ENCODE peak calls at places on chromosomes 16 and 17, in seven cellular contexts. I, K, V, M, S, O and A are unnamed samples. For H3K4me1, the result is how much of the 10 kb centered on the place peaks cover.

GRCh38 chr17:7650509-7651096 is at the start of gene ATP1B2:
- DNase-seq in I (peak), K (peak), V (peak), M (peak), S (peak), O (no peak), A (peak)

GRCh38 chr17:66299721-66300120 is 2.7 kb upstream of the PRKCA start:
- DNase-seq in I (no peak), K (no peak), V (no peak), M (no peak), S (no peak), O (no peak), A (no peak)

GRCh38 chr17:74751210-74751529 is 2.7 kb downstream of the NHERF1 start:
- DNase-seq in I (no peak), K (no peak), V (no peak), M (no peak), S (no peak), O (no peak), A (no peak)

GRCh38 chr16:58732545-58733247 is 1.4 kb downstream of the GOT2 start:
- DNase-seq in I (no peak), K (no peak), V (no peak), M (no peak), S (no peak), O (peak), A (no peak)

GRCh38 chr16:51994597-51994996 is 552.3 kb downstream of the TOX3 start:
- DNase-seq in I (no peak), K (no peak), V (peak), M (peak), S (no peak), O (no peak), A (peak)

GRCh38 chr17:40795019-40795667 is 4.6 kb downstream of the KRT28 start:
- DNase-seq in I (no peak), K (no peak), V (no peak), M (no peak), S (no peak), O (no peak), A (no peak)

GRCh38 chr17:36527851-36528250 is 6.8 kb downstream of the MYO19 start:
- DNase-seq in I (no peak), K (no peak), V (no peak), M (no peak), S (no peak), O (no peak), A (no peak)

GRCh38 chr16:77424841-77425604 is 9.8 kb downstream of the ADAMTS18 start:
- DNase-seq in I (no peak), K (no peak), V (peak), M (no peak), S (no peak), O (no peak), A (no peak)

GRCh38 chr16:70778901-70779309 is 22.1 kb downstream of the VAC14 start:
- DNase-seq in I (peak), K (peak), V (peak), M (peak), S (peak), O (peak), A (peak)

GRCh38 chr17:35743911-35744328 is 9.1 kb downstream of the GAS2L2 start:
- DNase-seq in I (no peak), K (no peak), V (no peak), M (no peak), S (no peak), O (peak), A (peak)

GRCh38 chr17:73545109-73545508 is 99.1 kb downstream of the SDK2 start:
- DNase-seq in I (no peak), K (no peak), V (no peak), M (no peak), S (no peak), O (no peak), A (no peak)

GRCh38 chr16:53142823-53143568 is 88.2 kb downstream of the CHD9 start:
- DNase-seq in I (no peak), K (no peak), V (no peak), M (no peak), S (no peak), O (peak), A (no peak)

GRCh38 chr17:82212331-82213250 is at the start of gene CCDC57:
- DNase-seq in I (peak), K (peak), V (peak), M (peak), S (peak), O (peak), A (peak)

GRCh38 chr16:66605177-66605999 is 884 bp downstream of the CMTM3 start:
- DNase-seq in I (peak), K (no peak), V (peak), M (no peak), S (no peak), O (peak), A (peak)

GRCh38 chr17:48878920-48879898 is 13.4 kb upstream of the ATP5MC1 start:
- DNase-seq in I (peak), K (no peak), V (peak), M (peak), S (no peak), O (peak), A (peak)

GRCh38 chr16:54241525-54241924 is 45.1 kb downstream of the IRX3 start:
- DNase-seq in I (no peak), K (no peak), V (no peak), M (no peak), S (no peak), O (no peak), A (no peak)

GRCh38 chr17:46262271-46262670 is 32.7 kb upstream of the LRRC37A start:
- DNase-seq in I (no peak), K (no peak), V (no peak), M (no peak), S (no peak), O (no peak), A (no peak)

GRCh38 chr16:842061-842476 is 41.5 kb upstream of the GNG13 start:
- DNase-seq in I (no peak), K (no peak), V (no peak), M (peak), S (no peak), O (peak), A (no peak)

GRCh38 chr17:65064452-65065019 is 8.0 kb upstream of the GNA13 start:
- DNase-seq in I (peak), K (no peak), V (peak), M (no peak), S (no peak), O (peak), A (peak)

GRCh38 chr17:75845058-75845711 is 981 bp upstream of the UNC13D start:
- DNase-seq in I (peak), K (peak), V (peak), M (peak), S (peak), O (peak), A (peak)

GRCh38 chr17:74354123-74354522 is 7.5 kb downstream of the BTBD17 start:
- DNase-seq in I (peak), K (no peak), V (peak), M (no peak), S (no peak), O (no peak), A (peak)

GRCh38 chr17:72297326-72298115 is 176.7 kb downstream of the SOX9 start:
- DNase-seq in I (peak), K (peak), V (no peak), M (no peak), S (peak), O (peak), A (no peak)

GRCh38 chr16:79372504-79373184 is 227.9 kb downstream of the MAF start:
- DNase-seq in I (peak), K (no peak), V (no peak), M (no peak), S (no peak), O (no peak), A (no peak)

GRCh38 chr16:56737539-56737938 is 7.6 kb downstream of the NUP93 start:
- DNase-seq in I (no peak), K (no peak), V (no peak), M (no peak), S (no peak), O (no peak), A (no peak)

GRCh38 chr16:84979516-84979915 is 31.8 kb downstream of the ZDHHC7 start:
- DNase-seq in I (no peak), K (no peak), V (no peak), M (no peak), S (no peak), O (peak), A (no peak)

GRCh38 chr17:74177018-74177450 is 26.4 kb upstream of the RPL38 start:
- DNase-seq in I (no peak), K (no peak), V (no peak), M (no peak), S (no peak), O (peak), A (no peak)

GRCh38 chr16:72999541-73000019 is 48.3 kb downstream of the ZFHX3 start:
- DNase-seq in I (no peak), K (no peak), V (no peak), M (no peak), S (no peak), O (no peak), A (no peak)

GRCh38 chr17:1989135-1989534 is 36.0 kb downstream of the RTN4RL1 start:
- DNase-seq in I (peak), K (no peak), V (no peak), M (no peak), S (no peak), O (peak), A (no peak)

GRCh38 chr17:29628619-29629018 is 5.9 kb upstream of the CORO6 start:
- DNase-seq in I (no peak), K (no peak), V (no peak), M (no peak), S (no peak), O (no peak), A (peak)

GRCh38 chr17:36813357-36813756 is 123.9 kb upstream of the LHX1 start:
- DNase-seq in I (no peak), K (no peak), V (no peak), M (no peak), S (no peak), O (no peak), A (no peak)

GRCh38 chr17:65220732-65221131 is 83.6 kb downstream of the RGS9 start:
- DNase-seq in I (no peak), K (no peak), V (no peak), M (no peak), S (no peak), O (no peak), A (no peak)

GRCh38 chr16:65305588-65305987 is 183.7 kb upstream of the CDH11 start:
- DNase-seq in I (no peak), K (no peak), V (no peak), M (no peak), S (no peak), O (no peak), A (no peak)

GRCh38 chr16:69872888-69873287 is 78.2 kb upstream of the CLEC18A start:
- DNase-seq in I (no peak), K (no peak), V (no peak), M (no peak), S (no peak), O (no peak), A (peak)

GRCh38 chr17:57773557-57773956 is 28.5 kb upstream of the CCDC182 start:
- DNase-seq in I (no peak), K (no peak), V (no peak), M (no peak), S (no peak), O (no peak), A (no peak)
- TF ChIP-seq POLR2A in I (no peak), K (no peak), V (no peak), M (no peak), S (no peak), O (no peak), A (no peak)

GRCh38 chr16:11367483-11367906 is 22.2 kb downstream of the RMI2 start:
- DNase-seq in I (no peak), K (no peak), V (no peak), M (no peak), S (no peak), O (no peak), A (no peak)
- H3K27ac ChIP-seq in I (no peak), K (no peak), V (no peak), M (no peak), S (no peak), O (no peak), A (no peak)

DNA sequence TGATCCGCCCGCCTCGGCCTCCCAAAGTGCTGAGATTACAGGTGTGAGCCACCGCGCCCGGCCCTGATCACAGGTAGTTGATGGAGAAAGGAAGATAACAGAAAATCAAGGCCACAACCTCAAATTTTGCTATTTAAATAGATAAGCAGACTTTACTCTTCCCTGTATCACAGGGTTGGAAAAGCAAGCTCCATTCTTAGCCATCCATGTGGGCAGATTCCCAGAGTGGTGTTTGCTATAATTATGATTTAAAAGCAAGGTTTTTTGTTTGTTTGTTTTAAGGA is 44.4 kb downstream of the TUBD1 start:
- DNase-seq in I (no peak), K (no peak), V (no peak), M (peak), S (no peak), O (no peak), A (no peak)
- H3K4me1 ChIP-seq in I (half or more), K (half or more), V (half or more), M (half or more), S (under half), O (under half), A (half or more)

DNA sequence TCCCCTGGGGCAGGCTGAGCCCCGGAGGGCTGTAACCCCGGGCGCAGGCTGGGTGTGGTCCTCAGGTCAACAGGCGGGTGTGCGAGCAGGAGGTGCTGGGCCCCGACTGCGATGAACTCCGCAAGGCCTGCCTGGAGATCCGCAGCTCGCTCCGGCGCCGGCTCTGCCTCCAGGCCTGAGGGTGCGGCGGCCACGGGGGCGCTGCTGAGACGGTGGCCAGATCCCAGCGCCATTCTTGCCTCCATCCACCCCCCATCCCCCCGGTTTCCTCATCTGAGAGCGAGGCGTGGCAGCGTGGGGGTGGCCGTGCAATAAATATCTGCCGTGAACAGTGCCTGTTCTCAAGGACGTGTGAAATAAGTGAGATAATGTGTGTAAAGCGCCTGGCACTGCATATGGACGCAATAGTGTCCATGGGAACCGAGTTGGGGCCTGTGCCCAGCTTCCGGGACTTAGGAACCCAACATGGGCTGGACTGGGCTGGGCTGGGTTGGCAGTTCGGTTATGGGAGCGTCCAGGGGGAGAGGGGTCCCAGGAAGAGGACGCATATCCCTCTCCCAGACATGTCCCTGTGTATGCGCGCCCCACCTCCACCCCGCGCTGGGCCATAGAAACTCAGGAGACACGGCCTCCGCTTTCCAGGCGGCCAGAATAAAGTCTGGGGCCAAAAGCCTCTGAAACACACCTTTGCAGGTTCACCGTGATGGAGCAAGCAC is 15.0 kb downstream of the ZNF213 start:
- DNase-seq in I (peak), K (no peak), V (no peak), M (peak), S (no peak), O (peak), A (peak)
- TF ChIP-seq POLR2A in I (peak), K (no peak), V (no peak), M (no peak), S (no peak), O (no peak), A (no peak)

GRCh38 chr17:38750312-38751121 is 2.0 kb upstream of the PSMB3 start:
- DNase-seq in I (no peak), K (no peak), V (peak), M (no peak), S (no peak), O (peak), A (peak)
- H3K27ac ChIP-seq in I (peak), K (peak), V (peak), M (peak), S (peak), O (no peak), A (peak)

GRCh38 chr17:42414782-42415409 is 8.2 kb downstream of the CAVIN1 start:
- DNase-seq in I (no peak), K (no peak), V (no peak), M (no peak), S (no peak), O (no peak), A (peak)
- H3K4me1 ChIP-seq in I (half or more), K (half or more), V (under half), M (under half), S (half or more), O (under half), A (half or more)

DNA sequence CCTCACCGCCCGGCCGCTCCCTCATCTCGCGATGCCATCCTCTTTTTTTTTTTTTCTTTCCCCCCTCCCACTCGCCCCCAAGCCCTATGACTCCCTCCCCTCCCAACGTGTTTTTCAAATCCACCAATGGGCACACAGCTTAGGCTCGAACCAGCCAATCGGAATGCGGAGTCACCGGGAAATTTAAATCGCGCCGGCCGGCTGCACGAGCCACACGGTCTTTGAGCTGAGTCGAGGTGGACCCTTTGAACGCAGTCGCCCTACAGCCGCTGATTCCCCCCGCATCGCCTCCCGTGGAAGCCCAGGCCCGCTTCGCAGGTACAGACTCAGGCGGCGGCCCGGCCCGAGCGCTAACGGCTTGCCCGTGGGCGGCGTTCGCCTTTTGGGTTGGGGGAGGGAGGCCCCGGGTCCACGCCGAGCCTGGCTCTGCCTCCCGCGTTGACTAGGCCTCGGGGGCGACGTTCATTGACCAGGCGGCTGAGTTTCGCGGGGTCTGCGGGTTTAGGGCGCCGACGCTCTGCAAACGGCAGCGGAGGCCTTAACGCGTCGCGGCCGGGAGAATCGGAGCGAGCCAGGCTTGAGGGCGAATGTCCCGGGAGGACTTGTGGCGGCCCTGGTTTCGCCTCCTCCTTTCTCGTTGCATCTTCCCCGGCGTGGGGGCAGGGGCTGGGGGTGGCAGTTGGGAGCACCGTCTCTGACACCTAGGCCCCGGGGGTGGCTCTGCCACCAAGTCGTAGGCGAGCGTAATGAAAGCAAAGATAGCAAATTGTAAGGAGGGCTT is at the start of gene KPNA2:
- DNase-seq in I (peak), K (peak), V (peak), M (peak), S (peak), O (peak), A (peak)
- TF ChIP-seq POLR2A in I (peak), K (peak), V (peak), M (no peak), S (peak), O (peak), A (peak)